ENCODE peak calls at places on chromosomes 16 and 17, in seven cellular contexts. E, K, X, M, W, P and G are unnamed samples.
A peak's percentile ranks its signal among the peaks of the same experiment; 100 is the strongest.

GRCh38 chr16:4385066-4385788 is 13.6 kb downstream of the VASN start:
- DNase-seq in E (no peak), K (no peak), X (no peak), M (no peak), W (no peak), P (no peak), G (no peak)

GRCh38 chr17:34703533-34703932 is 124.2 kb downstream of the TMEM132E start:
- DNase-seq in E (no peak), K (peak; percentile 64), X (no peak), M (no peak), W (peak; percentile 31), P (no peak), G (peak; percentile 12)

GRCh38 chr17:41679740-41680425 is 8.8 kb upstream of the EIF1 start:
- DNase-seq in E (no peak), K (no peak), X (no peak), M (no peak), W (no peak), P (peak; percentile 15), G (no peak)

GRCh38 chr17:18235743-18236256 is 10.4 kb downstream of the LLGL1 start:
- DNase-seq in E (no peak), K (no peak), X (peak; percentile 61), M (no peak), W (no peak), P (no peak), G (no peak)

GRCh38 chr16:19654147-19654546 is 63.9 kb downstream of the KNOP1 start:
- DNase-seq in E (no peak), K (no peak), X (no peak), M (no peak), W (no peak), P (no peak), G (no peak)

GRCh38 chr17:60823520-60823919 is 145.9 kb downstream of the BCAS3 start:
- DNase-seq in E (no peak), K (no peak), X (no peak), M (no peak), W (no peak), P (no peak), G (no peak)

GRCh38 chr16:53123753-53124152 is 69.0 kb downstream of the CHD9 start:
- DNase-seq in E (no peak), K (no peak), X (no peak), M (no peak), W (no peak), P (no peak), G (no peak)

GRCh38 chr17:35433075-35433894 is 985 bp upstream of the SLFN12 start:
- DNase-seq in E (peak; percentile 85), K (peak; percentile 72), X (peak; percentile 88), M (peak; percentile 78), W (peak; percentile 65), P (no peak), G (peak; percentile 82)

GRCh38 chr16:8924214-8924613 is 39.5 kb downstream of the USP7 start:
- DNase-seq in E (no peak), K (no peak), X (no peak), M (no peak), W (no peak), P (peak; percentile 75), G (peak; percentile 79)

GRCh38 chr17:17146791-17147406 is 59.2 kb downstream of the PLD6 start:
- DNase-seq in E (peak; percentile 15), K (peak; percentile 10), X (no peak), M (peak; percentile 32), W (no peak), P (no peak), G (peak; percentile 36)

GRCh38 chr17:74922172-74922571 is 883 bp downstream of the USH1G start:
- DNase-seq in E (no peak), K (no peak), X (no peak), M (no peak), W (no peak), P (no peak), G (no peak)

GRCh38 chr17:74922694-74923537 is at the start of gene USH1G:
- DNase-seq in E (no peak), K (peak; percentile 66), X (no peak), M (peak; percentile 31), W (no peak), P (no peak), G (no peak)

GRCh38 chr17:74925242-74925641 is 1.2 kb downstream of the OTOP2 start:
- DNase-seq in E (no peak), K (no peak), X (no peak), M (no peak), W (no peak), P (no peak), G (no peak)

GRCh38 chr17:74923538-74924249 is 379 bp upstream of the OTOP2 start:
- DNase-seq in E (no peak), K (peak; percentile 82), X (peak; percentile 25), M (peak; percentile 62), W (peak; percentile 48), P (peak; percentile 90), G (peak; percentile 75)

GRCh38 chr17:74924250-74924948 is at the start of gene OTOP2:
- DNase-seq in E (no peak), K (no peak), X (no peak), M (no peak), W (peak; percentile 9), P (no peak), G (no peak)
- TF ChIP-seq POLR2A in E (no peak), K (no peak), X (no peak), M (no peak), W (no peak), P (no peak), G (no peak)

GRCh38 chr16:24999856-25000447 is 15.2 kb downstream of the ARHGAP17 start:
- DNase-seq in E (no peak), K (peak; percentile 49), X (no peak), M (no peak), W (no peak), P (no peak), G (peak; percentile 31)
- H3K27ac ChIP-seq in E (no peak overlapping the region), K (no peak overlapping the region), X (no peak overlapping the region), M (peak overlapping the region; percentile 60), W (no peak overlapping the region), P (peak overlapping the region; percentile 22), G (peak overlapping the region; percentile 40)

DNA sequence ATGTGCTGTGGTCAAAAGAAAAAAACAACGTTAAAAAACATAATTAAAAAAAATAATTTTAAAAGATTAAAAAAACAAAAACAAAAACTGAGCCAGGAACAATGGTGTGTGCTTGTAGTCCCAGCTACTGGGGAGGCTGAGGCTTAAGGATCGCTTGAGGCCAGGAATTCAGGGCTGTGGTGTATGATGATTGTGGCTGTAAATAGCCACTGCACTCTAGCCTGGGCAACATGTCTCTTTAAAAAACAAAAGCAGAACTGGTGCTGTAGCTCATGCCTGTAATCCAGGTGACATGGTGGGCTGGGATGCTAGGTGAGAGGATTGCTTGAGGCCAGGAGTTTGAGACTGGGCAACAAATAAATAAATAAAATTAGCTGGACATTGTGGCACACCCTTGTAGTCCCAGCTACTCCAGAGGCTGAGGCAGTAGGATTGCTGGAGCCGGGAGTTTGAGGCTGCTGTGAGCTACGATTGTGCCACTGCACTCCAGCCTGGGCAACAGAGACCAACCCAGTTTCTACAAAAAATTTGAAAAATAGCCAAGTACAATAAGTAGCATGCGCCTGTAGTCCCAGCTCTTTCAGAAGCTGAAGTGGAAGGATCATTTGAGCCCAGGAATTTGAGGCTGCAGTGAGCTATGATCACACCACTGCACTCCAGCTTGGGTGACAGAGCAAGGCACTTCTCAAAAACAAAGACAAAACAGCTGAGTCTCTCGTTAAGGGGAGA is 43.6 kb downstream of the NFATC3 start:
- DNase-seq in E (no peak), K (no peak), X (no peak), M (no peak), W (no peak), P (no peak), G (no peak)
- TF ChIP-seq POLR2A in E (no peak), K (no peak), X (no peak), M (no peak), W (no peak), P (no peak), G (no peak)

DNA sequence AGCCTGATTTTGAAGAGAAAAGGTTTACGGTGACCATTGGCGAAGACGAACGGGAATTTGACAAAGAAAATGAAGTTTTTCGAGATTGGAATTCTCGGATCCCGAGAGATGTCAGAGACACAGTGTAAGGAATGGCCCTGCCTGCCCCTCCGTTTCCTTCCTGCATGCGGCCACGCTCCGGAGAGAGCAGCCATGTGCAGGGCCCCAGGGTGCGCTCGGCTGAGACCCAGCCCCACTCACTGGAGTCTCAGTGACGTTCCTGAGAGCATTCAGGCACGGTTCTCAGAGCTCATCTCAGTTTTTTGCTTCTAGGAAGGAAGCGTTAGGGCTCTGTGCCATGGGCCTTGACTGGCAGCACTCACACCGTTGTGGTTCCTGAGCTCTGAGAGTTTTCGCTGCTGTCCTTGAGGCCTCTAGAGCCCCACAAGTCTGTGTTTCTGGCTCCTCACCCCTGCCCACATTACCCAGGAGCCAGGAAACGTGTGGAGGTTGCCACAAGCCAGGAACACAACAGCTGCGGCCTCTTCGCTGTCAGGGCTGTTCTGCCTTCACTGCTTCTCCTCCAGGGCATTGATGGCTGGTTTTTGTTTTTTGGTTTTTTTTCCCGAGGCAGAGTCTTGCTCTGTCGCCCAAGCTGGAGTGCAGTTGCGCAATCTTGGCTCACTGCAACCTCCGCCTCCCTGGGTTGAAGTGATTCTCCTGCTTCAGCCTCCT is 29.8 kb downstream of the ZC3H18 start:
- DNase-seq in E (no peak), K (no peak), X (no peak), M (peak; percentile 29), W (no peak), P (no peak), G (no peak)
- H3K27ac ChIP-seq in E (no peak overlapping the region), K (no peak overlapping the region), X (no peak overlapping the region), M (peak overlapping the region; percentile 47), W (peak overlapping the region; percentile 52), P (peak overlapping the region; percentile 41), G (no peak overlapping the region)

GRCh38 chr17:43211480-43212402 is at the start of gene TMEM106A:
- DNase-seq in E (peak; percentile 43), K (no peak), X (peak; percentile 66), M (peak; percentile 83), W (peak; percentile 68), P (peak; percentile 84), G (peak; percentile 81)
- TF ChIP-seq POLR2A in E (peak; percentile 20), K (no peak), X (no peak), M (peak; percentile 46), W (peak; percentile 30), P (peak; percentile 38), G (peak; percentile 78)

GRCh38 chr16:56633535-56633934 is 1.1 kb downstream of the MT1M start:
- DNase-seq in E (no peak), K (no peak), X (no peak), M (no peak), W (no peak), P (no peak), G (no peak)
- H3K27ac ChIP-seq in E (no peak overlapping the region), K (no peak overlapping the region), X (no peak overlapping the region), M (no peak overlapping the region), W (no peak overlapping the region), P (no peak overlapping the region), G (no peak overlapping the region)

GRCh38 chr17:69327060-69327831 is at the start of gene ABCA5:
- DNase-seq in E (peak; percentile 89), K (peak; percentile 92), X (peak; percentile 88), M (peak; percentile 82), W (peak; percentile 66), P (peak; percentile 94), G (peak; percentile 94)
- TF ChIP-seq POLR2A in E (peak; percentile 68), K (no peak), X (peak; percentile 24), M (peak; percentile 89), W (peak; percentile 78), P (peak; percentile 89), G (peak; percentile 94)